ENCODE peak calls at places on chromosomes 13 and 19, in six cellular contexts. One of them, this sample, is unnamed.

GRCh38 chr13:114077938-114078335 is 54.5 kb downstream of the RASA3 start:
- DNase-seq in AG04450: no peak
- DNase-seq in activated naive CD4-positive, alpha-beta T cell treated with anti-CD3 and anti-CD28 coated beads, Interleukin-2, amount 50 U/mL, for 16 hours: no peak
- DNase-seq in dermis microvascular lymphatic vessel endothelial cell: peak
- DNase-seq in HT1080: no peak
- DNase-seq in A549: no peak
- DNase-seq in this sample: peak

GRCh38 chr13:48304132-48304876 is 753 bp downstream of the RB1 start:
- DNase-seq in A549: peak
- DNase-seq in HT1080: peak
- DNase-seq in dermis microvascular lymphatic vessel endothelial cell: peak
- DNase-seq in AG04450: peak
- DNase-seq in activated naive CD4-positive, alpha-beta T cell treated with anti-CD3 and anti-CD28 coated beads, Interleukin-2, amount 50 U/mL, for 16 hours: peak
- DNase-seq in this sample: peak

GRCh38 chr19:55383279-55383788 is 758 bp downstream of the TMEM238 start:
- DNase-seq in activated naive CD4-positive, alpha-beta T cell treated with anti-CD3 and anti-CD28 coated beads, Interleukin-2, amount 50 U/mL, for 16 hours: no peak
- DNase-seq in HT1080: no peak
- DNase-seq in A549: no peak
- DNase-seq in dermis microvascular lymphatic vessel endothelial cell: no peak
- DNase-seq in AG04450: no peak
- DNase-seq in this sample: peak

GRCh38 chr13:43377955-43378354 is 354.6 kb downstream of the DNAJC15 start:
- DNase-seq in dermis microvascular lymphatic vessel endothelial cell: peak
- DNase-seq in A549: no peak
- DNase-seq in AG04450: no peak
- DNase-seq in HT1080: peak
- DNase-seq in activated naive CD4-positive, alpha-beta T cell treated with anti-CD3 and anti-CD28 coated beads, Interleukin-2, amount 50 U/mL, for 16 hours: no peak
- DNase-seq in this sample: no peak

GRCh38 chr19:29927944-29928669 is 13.9 kb upstream of the URI1 start:
- DNase-seq in HT1080: no peak
- DNase-seq in activated naive CD4-positive, alpha-beta T cell treated with anti-CD3 and anti-CD28 coated beads, Interleukin-2, amount 50 U/mL, for 16 hours: no peak
- DNase-seq in A549: no peak
- DNase-seq in dermis microvascular lymphatic vessel endothelial cell: no peak
- DNase-seq in AG04450: no peak
- DNase-seq in this sample: no peak

GRCh38 chr19:51368366-51369282 is at the start of gene CLDND2:
- DNase-seq in AG04450: no peak
- DNase-seq in activated naive CD4-positive, alpha-beta T cell treated with anti-CD3 and anti-CD28 coated beads, Interleukin-2, amount 50 U/mL, for 16 hours: no peak
- DNase-seq in dermis microvascular lymphatic vessel endothelial cell: no peak
- DNase-seq in HT1080: no peak
- DNase-seq in A549: no peak
- DNase-seq in this sample: peak

GRCh38 chr19:38003427-38004099 is 96.6 kb downstream of the SIPA1L3 start:
- DNase-seq in A549: no peak
- DNase-seq in HT1080: peak
- DNase-seq in AG04450: peak
- DNase-seq in activated naive CD4-positive, alpha-beta T cell treated with anti-CD3 and anti-CD28 coated beads, Interleukin-2, amount 50 U/mL, for 16 hours: no peak
- DNase-seq in dermis microvascular lymphatic vessel endothelial cell: peak
- DNase-seq in this sample: peak

GRCh38 chr19:17260842-17261325 is 3.7 kb downstream of the USHBP1 start:
- DNase-seq in AG04450: no peak
- DNase-seq in dermis microvascular lymphatic vessel endothelial cell: peak
- DNase-seq in activated naive CD4-positive, alpha-beta T cell treated with anti-CD3 and anti-CD28 coated beads, Interleukin-2, amount 50 U/mL, for 16 hours: peak
- DNase-seq in A549: peak
- DNase-seq in HT1080: peak
- DNase-seq in this sample: peak

GRCh38 chr13:99008577-99008976 is 30.7 kb upstream of the DOCK9 start:
- DNase-seq in dermis microvascular lymphatic vessel endothelial cell: no peak
- DNase-seq in HT1080: no peak
- DNase-seq in activated naive CD4-positive, alpha-beta T cell treated with anti-CD3 and anti-CD28 coated beads, Interleukin-2, amount 50 U/mL, for 16 hours: no peak
- DNase-seq in A549: no peak
- DNase-seq in AG04450: no peak
- DNase-seq in this sample: no peak

GRCh38 chr13:40123962-40124647 is 468.6 kb downstream of the COG6 start:
- DNase-seq in activated naive CD4-positive, alpha-beta T cell treated with anti-CD3 and anti-CD28 coated beads, Interleukin-2, amount 50 U/mL, for 16 hours: no peak
- DNase-seq in AG04450: no peak
- DNase-seq in HT1080: no peak
- DNase-seq in A549: no peak
- DNase-seq in dermis microvascular lymphatic vessel endothelial cell: no peak
- DNase-seq in this sample: no peak

GRCh38 chr19:38617764-38618589 is at the start of gene MAP4K1:
- DNase-seq in A549: no peak
- DNase-seq in AG04450: no peak
- DNase-seq in HT1080: no peak
- DNase-seq in activated naive CD4-positive, alpha-beta T cell treated with anti-CD3 and anti-CD28 coated beads, Interleukin-2, amount 50 U/mL, for 16 hours: peak
- DNase-seq in dermis microvascular lymphatic vessel endothelial cell: no peak
- DNase-seq in this sample: peak

GRCh38 chr19:55032170-55032569 is 5.9 kb downstream of the GP6 start:
- DNase-seq in HT1080: no peak
- DNase-seq in AG04450: no peak
- DNase-seq in dermis microvascular lymphatic vessel endothelial cell: no peak
- DNase-seq in A549: no peak
- DNase-seq in activated naive CD4-positive, alpha-beta T cell treated with anti-CD3 and anti-CD28 coated beads, Interleukin-2, amount 50 U/mL, for 16 hours: no peak
- DNase-seq in this sample: no peak

GRCh38 chr13:59356607-59357006 is 807.1 kb downstream of the DIAPH3 start:
- DNase-seq in activated naive CD4-positive, alpha-beta T cell treated with anti-CD3 and anti-CD28 coated beads, Interleukin-2, amount 50 U/mL, for 16 hours: no peak
- DNase-seq in HT1080: peak
- DNase-seq in dermis microvascular lymphatic vessel endothelial cell: peak
- DNase-seq in AG04450: peak
- DNase-seq in A549: no peak
- DNase-seq in this sample: peak

GRCh38 chr13:50334944-50335343 is 319.7 kb downstream of the KCNRG start:
- DNase-seq in dermis microvascular lymphatic vessel endothelial cell: peak
- DNase-seq in HT1080: no peak
- DNase-seq in AG04450: no peak
- DNase-seq in activated naive CD4-positive, alpha-beta T cell treated with anti-CD3 and anti-CD28 coated beads, Interleukin-2, amount 50 U/mL, for 16 hours: no peak
- DNase-seq in A549: no peak
- DNase-seq in this sample: no peak

GRCh38 chr13:50668044-50668443 is 175.4 kb downstream of the DLEU7 start:
- DNase-seq in AG04450: no peak
- DNase-seq in dermis microvascular lymphatic vessel endothelial cell: no peak
- DNase-seq in A549: no peak
- DNase-seq in activated naive CD4-positive, alpha-beta T cell treated with anti-CD3 and anti-CD28 coated beads, Interleukin-2, amount 50 U/mL, for 16 hours: no peak
- DNase-seq in HT1080: no peak
- DNase-seq in this sample: no peak

GRCh38 chr19:3687393-3687773 is 12.9 kb downstream of the PIP5K1C start:
- DNase-seq in activated naive CD4-positive, alpha-beta T cell treated with anti-CD3 and anti-CD28 coated beads, Interleukin-2, amount 50 U/mL, for 16 hours: no peak
- DNase-seq in AG04450: no peak
- DNase-seq in dermis microvascular lymphatic vessel endothelial cell: no peak
- DNase-seq in A549: no peak
- DNase-seq in HT1080: no peak
- DNase-seq in this sample: peak

GRCh38 chr13:109226631-109227030 is 559.8 kb downstream of the IRS2 start:
- DNase-seq in dermis microvascular lymphatic vessel endothelial cell: no peak
- DNase-seq in A549: no peak
- DNase-seq in activated naive CD4-positive, alpha-beta T cell treated with anti-CD3 and anti-CD28 coated beads, Interleukin-2, amount 50 U/mL, for 16 hours: no peak
- DNase-seq in AG04450: no peak
- DNase-seq in HT1080: no peak
- DNase-seq in this sample: no peak

GRCh38 chr19:47430041-47430802 is 10.9 kb upstream of the MEIS3 start:
- DNase-seq in HT1080: no peak
- DNase-seq in dermis microvascular lymphatic vessel endothelial cell: peak
- DNase-seq in AG04450: no peak
- DNase-seq in A549: no peak
- DNase-seq in activated naive CD4-positive, alpha-beta T cell treated with anti-CD3 and anti-CD28 coated beads, Interleukin-2, amount 50 U/mL, for 16 hours: no peak
- DNase-seq in this sample: peak

GRCh38 chr19:3722443-3723109 is 14.4 kb downstream of the TJP3 start:
- DNase-seq in dermis microvascular lymphatic vessel endothelial cell: no peak
- DNase-seq in A549: no peak
- DNase-seq in AG04450: no peak
- DNase-seq in HT1080: no peak
- DNase-seq in activated naive CD4-positive, alpha-beta T cell treated with anti-CD3 and anti-CD28 coated beads, Interleukin-2, amount 50 U/mL, for 16 hours: no peak
- DNase-seq in this sample: no peak

GRCh38 chr13:100235311-100235901 is 146.5 kb downstream of the PCCA start:
- DNase-seq in activated naive CD4-positive, alpha-beta T cell treated with anti-CD3 and anti-CD28 coated beads, Interleukin-2, amount 50 U/mL, for 16 hours: no peak
- DNase-seq in AG04450: no peak
- DNase-seq in HT1080: peak
- DNase-seq in A549: peak
- DNase-seq in dermis microvascular lymphatic vessel endothelial cell: peak
- DNase-seq in this sample: no peak

GRCh38 chr13:99145461-99145860 is 55.2 kb upstream of the UBAC2 start:
- DNase-seq in A549: no peak
- DNase-seq in activated naive CD4-positive, alpha-beta T cell treated with anti-CD3 and anti-CD28 coated beads, Interleukin-2, amount 50 U/mL, for 16 hours: no peak
- DNase-seq in HT1080: no peak
- DNase-seq in dermis microvascular lymphatic vessel endothelial cell: no peak
- DNase-seq in AG04450: no peak
- DNase-seq in this sample: no peak

GRCh38 chr19:55454787-55455243 is 6.6 kb downstream of the ISOC2 start:
- DNase-seq in activated naive CD4-positive, alpha-beta T cell treated with anti-CD3 and anti-CD28 coated beads, Interleukin-2, amount 50 U/mL, for 16 hours: peak
- DNase-seq in HT1080: no peak
- DNase-seq in AG04450: no peak
- DNase-seq in dermis microvascular lymphatic vessel endothelial cell: peak
- DNase-seq in A549: peak
- DNase-seq in this sample: no peak